ENCODE peak calls at places on chromosomes 7 and 10, in five cellular contexts. N is osteoblast, G is esophagus muscularis mucosa, Y is GM12865, O is BE2C. I is an unnamed sample.

GRCh38 chr10:122044045-122044661 is 55.2 kb downstream of the TACC2 start:
- DNase-seq in N (no peak), O (no peak), G (no peak), Y (no peak), I (no peak)

GRCh38 chr7:41817386-41817785 is 114.5 kb upstream of the INHBA start:
- DNase-seq in N (peak), Y (peak), G (no peak), O (no peak), I (no peak)

GRCh38 chr7:63041786-63042185 is 956.9 kb upstream of the ZNF722 start:
- DNase-seq in N (no peak), Y (no peak), O (no peak), G (no peak), I (no peak)

GRCh38 chr7:39083781-39084180 is 106.1 kb downstream of the POU6F2 start:
- DNase-seq in O (no peak), Y (no peak), N (no peak), G (no peak), I (no peak)

GRCh38 chr10:22784668-22785067 is 70.3 kb upstream of the PIP4K2A start:
- DNase-seq in N (no peak), G (no peak), O (no peak), Y (no peak), I (no peak)

GRCh38 chr7:80361948-80362347 is 149.9 kb downstream of the GNAT3 start:
- DNase-seq in G (no peak), Y (no peak), O (no peak), N (no peak), I (no peak)

GRCh38 chr7:55440040-55440690 is 75.0 kb downstream of the LANCL2 start:
- DNase-seq in G (no peak), O (no peak), N (no peak), Y (no peak), I (no peak)

GRCh38 chr7:108181073-108181985 is 51.2 kb upstream of the LAMB4 start:
- DNase-seq in O (no peak), G (no peak), N (no peak), Y (peak), I (peak)

GRCh38 chr7:81810448-81811155 is 40.8 kb upstream of the HGF start:
- DNase-seq in O (no peak), G (no peak), N (peak), Y (no peak), I (no peak)

GRCh38 chr7:53541467-53541866 is 506.0 kb downstream of the POM121L12 start:
- DNase-seq in N (no peak), O (peak), Y (no peak), G (no peak), I (no peak)

GRCh38 chr10:94963901-94964300 is 25.4 kb downstream of the CYP2C9 start:
- DNase-seq in Y (peak), O (no peak), N (no peak), G (no peak), I (peak)

GRCh38 chr7:95433129-95433528 is 1.7 kb downstream of the PON2 start:
- DNase-seq in O (no peak), G (no peak), N (no peak), Y (no peak), I (no peak)

DNA sequence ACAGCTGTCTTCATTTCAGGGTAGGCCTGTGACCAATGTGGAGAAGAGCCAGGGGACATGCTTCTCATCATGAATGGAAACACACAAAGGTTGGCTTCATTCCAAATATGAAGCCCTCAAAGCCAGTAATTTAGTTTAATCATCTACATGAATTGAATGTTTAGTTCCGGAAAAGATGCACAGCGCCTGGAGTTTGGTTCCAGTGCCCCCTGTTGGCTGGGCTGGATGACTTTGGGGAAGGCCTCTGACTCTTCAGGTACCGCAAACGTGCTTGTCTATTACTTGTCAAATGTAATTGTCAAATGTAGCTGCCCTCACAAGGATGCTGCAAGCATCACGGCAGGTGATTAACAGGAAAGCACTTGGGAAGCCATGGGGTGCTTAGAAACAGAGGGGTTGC is 130.7 kb downstream of the ADRA2A start:
- DNase-seq in N (no peak), Y (peak), G (peak), O (peak), I (no peak)
- TF ChIP-seq CTCF in N (peak), Y (peak), G (no peak), O (peak), I (no peak)

DNA sequence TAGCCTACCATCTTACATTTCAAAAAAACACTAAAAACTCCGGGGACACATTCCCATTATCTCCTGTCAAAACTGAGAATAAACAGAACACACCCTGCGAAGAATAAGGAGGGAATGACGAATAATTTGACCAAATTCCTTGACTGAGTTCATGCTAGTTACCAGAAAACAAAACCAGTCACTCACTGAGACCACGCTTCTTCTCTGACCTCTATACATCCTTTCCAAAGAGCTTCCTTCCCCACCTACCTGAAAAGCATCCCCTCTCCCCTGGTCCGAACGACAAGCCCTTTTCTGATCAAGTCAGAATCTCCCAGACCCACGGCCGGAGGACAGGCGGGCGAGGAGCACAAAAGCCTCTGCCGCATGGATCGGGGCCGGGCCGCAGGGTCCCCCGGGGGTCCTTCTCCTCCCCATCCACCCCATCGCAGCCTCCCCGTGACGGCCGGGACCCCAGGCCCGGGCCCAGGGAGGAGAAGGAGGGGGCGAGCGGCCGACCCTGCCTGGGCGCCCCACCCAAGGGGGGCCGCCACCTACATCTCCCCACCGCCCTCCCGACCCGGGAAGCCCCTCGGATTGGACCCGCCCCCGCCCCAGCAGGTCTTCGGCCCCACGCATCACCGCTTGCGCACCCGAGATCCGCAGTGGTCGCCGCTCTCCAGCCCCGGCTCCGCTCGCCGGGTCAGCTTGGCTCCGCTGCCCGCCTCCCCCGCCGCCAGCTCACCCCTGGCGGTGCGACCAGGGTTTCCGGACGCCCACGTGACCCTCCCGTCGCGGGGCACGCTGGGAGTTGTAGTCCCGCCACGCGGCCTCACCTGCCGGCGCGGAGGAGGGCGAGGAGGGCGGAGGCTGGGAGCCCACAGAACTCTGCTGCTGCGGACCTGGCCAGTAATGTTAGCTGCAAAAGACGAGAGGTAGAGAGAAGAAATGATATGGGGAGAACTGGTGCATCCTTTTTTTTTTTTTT is at the start of gene SLC37A3:
- DNase-seq in Y (peak), O (peak), N (peak), G (peak), I (peak)
- TF ChIP-seq CTCF in Y (no peak), O (no peak), N (no peak), G (no peak), I (no peak)

GRCh38 chr7:73343671-73344380 is 15.9 kb downstream of the FKBP6 start:
- DNase-seq in G (no peak), N (peak), Y (no peak), O (no peak), I (no peak)

GRCh38 chr7:73341877-73342276 is 13.9 kb downstream of the FKBP6 start:
- DNase-seq in Y (peak), N (peak), G (no peak), O (no peak), I (no peak)

GRCh38 chr7:73340514-73340913 is 12.6 kb downstream of the FKBP6 start:
- DNase-seq in N (no peak), G (no peak), O (no peak), Y (no peak), I (no peak)

GRCh38 chr7:73345538-73345937 is 17.6 kb downstream of the FKBP6 start:
- DNase-seq in Y (no peak), N (no peak), O (no peak), G (no peak), I (no peak)

DNA sequence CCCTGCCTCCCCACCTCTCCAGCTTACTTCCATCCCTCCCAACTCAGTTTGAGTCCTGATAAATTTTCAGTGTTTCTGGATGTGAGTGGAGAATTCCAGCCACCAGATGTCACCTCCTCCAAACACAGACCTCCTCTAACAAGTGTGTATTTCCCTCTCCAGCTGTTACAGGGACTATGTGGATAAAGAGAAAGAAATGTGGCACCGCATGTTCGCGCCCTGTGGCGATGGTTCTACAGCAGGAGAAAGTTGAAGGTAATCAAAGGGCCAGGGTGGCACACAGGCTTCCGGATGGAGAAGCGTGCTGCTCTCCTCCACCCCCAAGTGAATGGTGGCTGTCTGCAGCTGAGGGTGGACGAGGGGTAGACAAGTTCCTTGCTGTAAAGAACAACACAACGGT is 14.7 kb downstream of the FKBP6 start:
- DNase-seq in N (peak), Y (no peak), O (peak), G (no peak), I (no peak)
- TF ChIP-seq CTCF in N (peak), Y (no peak), O (peak), G (peak), I (no peak)

GRCh38 chr10:129972145-129972965 is 8.3 kb upstream of the EBF3 start:
- DNase-seq in N (peak), O (no peak), G (no peak), Y (no peak), I (peak)

GRCh38 chr10:129972966-129973673 is 9.0 kb upstream of the EBF3 start:
- DNase-seq in Y (no peak), O (no peak), G (no peak), N (peak), I (peak)

GRCh38 chr10:129969528-129970264 is 5.6 kb upstream of the EBF3 start:
- DNase-seq in Y (no peak), N (peak), G (no peak), O (no peak), I (peak)

GRCh38 chr10:129970404-129971364 is 6.6 kb upstream of the EBF3 start:
- DNase-seq in Y (no peak), G (peak), N (peak), O (no peak), I (peak)

DNA sequence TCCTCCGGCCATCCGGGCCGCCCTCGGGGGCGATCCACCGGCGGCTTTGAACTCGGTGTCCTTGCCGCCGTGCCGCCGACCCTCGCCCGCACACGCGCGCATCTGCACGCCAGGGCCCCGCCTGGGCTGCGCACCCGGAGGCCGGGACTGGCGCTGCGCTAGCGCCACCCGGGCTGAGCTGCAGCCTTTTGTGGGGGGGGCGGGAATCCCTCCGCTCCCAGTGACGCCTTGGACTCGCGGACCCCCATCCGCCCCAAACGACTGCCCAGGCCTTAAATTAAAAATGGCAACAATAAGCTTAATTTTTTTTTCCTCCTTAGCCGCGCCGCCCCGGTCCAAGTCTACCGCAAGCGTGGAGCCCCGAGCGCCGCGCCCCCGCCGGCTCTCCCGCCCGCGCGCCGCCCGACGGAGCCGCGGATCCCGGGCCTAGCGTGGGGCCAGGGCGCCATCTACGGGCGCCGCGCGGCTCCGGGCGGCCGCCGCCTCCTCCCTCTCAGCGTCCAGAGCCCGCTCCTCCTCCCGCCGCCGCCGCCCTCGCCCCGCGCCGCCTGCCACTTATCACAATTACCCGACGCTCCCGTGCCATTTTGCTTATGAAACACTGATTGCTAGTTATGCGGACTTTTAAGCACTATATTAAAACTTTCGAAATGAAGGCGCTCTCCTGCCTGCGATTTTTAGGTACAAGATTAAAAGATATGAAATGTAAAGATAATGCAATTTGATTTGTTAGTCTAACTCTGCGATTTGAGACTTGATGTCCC is 7.5 kb upstream of the EBF3 start:
- DNase-seq in Y (peak), O (peak), N (peak), G (peak), I (peak)
- TF ChIP-seq CTCF in Y (peak), O (peak), N (peak), G (peak), I (peak)

GRCh38 chr7:122942765-122943164 is 52.7 kb downstream of the TAS2R16 start:
- DNase-seq in Y (no peak), O (no peak), N (no peak), G (no peak), I (no peak)
- TF ChIP-seq CTCF in Y (no peak), O (no peak), N (no peak), G (no peak), I (no peak)

DNA sequence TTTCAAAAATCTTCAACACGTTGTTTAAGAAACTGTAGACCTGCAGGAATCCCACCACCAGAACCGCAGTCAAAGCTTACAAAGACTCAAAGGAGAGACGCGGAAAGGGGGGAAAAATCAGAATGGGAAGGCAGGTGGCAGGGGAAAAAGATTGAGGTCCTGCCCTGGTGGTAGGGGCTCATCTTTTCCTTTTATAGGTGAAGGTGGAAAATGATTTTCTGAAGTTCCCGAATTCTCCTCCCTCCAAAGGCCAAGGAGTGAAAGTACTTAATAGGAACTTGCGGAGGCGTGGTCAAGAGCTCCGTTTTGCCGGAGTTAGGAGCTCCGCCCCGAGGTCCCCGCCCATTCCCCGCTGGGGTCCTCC is 729 bp downstream of the BBIP1 start:
- DNase-seq in N (no peak), Y (no peak), O (peak), G (peak), I (no peak)
- TF ChIP-seq CTCF in N (no peak), Y (no peak), O (no peak), G (no peak), I (no peak)

GRCh38 chr10:26728957-26729356 is 31.5 kb downstream of the PDSS1 start:
- DNase-seq in N (no peak), Y (no peak), G (no peak), O (no peak), I (no peak)
- TF ChIP-seq CTCF in N (peak), Y (peak), G (no peak), O (no peak), I (peak)

DNA sequence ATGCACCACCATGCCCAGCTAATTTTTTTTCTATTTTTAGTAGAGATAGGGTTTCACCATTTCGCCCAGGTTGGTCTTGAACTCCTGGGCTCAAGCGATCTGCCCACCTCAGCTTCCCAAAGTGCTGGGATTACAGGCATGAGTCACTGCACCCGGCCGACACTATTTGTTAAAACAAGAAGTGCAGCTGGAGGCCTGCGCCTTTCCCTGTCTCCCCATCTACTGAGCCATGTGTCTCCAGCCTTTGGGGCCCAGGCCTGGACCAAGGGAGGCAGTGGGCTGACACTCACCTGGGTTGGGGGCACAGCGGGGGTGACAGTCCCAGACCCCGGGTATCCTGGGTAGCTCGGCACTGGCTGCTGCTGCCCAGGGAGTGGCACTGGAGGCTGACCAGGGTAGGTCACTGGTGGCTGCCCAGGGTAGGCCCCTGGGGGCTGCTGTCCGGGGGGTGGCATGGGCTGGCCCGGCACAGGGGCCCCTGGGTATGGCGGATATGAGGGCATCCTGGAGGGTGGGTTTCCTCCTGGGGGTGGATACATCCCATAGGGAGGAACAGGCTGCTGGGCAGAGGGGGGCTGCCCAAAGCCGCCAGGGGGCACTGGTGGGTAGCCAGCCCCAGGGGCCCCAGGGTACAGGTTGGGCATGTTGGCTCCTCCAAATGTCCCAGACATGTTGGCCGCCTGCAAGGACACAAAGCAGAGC is 36.3 kb downstream of the PLAC9 start:
- DNase-seq in Y (peak), N (no peak), G (no peak), O (no peak), I (peak)
- TF ChIP-seq CTCF in Y (peak), N (no peak), G (no peak), O (no peak), I (peak)

GRCh38 chr7:74582447-74583039 is 75.0 kb upstream of the GTF2I start:
- DNase-seq in Y (no peak), O (no peak), G (no peak), N (no peak), I (no peak)

GRCh38 chr7:74583630-74584029 is 73.9 kb upstream of the GTF2I start:
- DNase-seq in G (no peak), N (no peak), O (no peak), Y (no peak), I (no peak)

GRCh38 chr7:74586258-74587200 is 71.0 kb upstream of the GTF2I start:
- DNase-seq in O (peak), G (no peak), Y (no peak), N (no peak), I (no peak)

GRCh38 chr7:74585844-74586243 is 71.7 kb upstream of the GTF2I start:
- DNase-seq in Y (no peak), O (no peak), N (peak), G (no peak), I (no peak)

GRCh38 chr7:74584160-74584954 is 73.2 kb upstream of the GTF2I start:
- DNase-seq in N (no peak), Y (no peak), G (no peak), O (no peak), I (no peak)
- TF ChIP-seq CTCF in N (no peak), Y (no peak), G (no peak), O (peak), I (no peak)

GRCh38 chr7:46129831-46130230 is 208.8 kb upstream of the IGFBP3 start:
- DNase-seq in O (no peak), N (no peak), G (no peak), Y (no peak), I (no peak)
- TF ChIP-seq CTCF in O (no peak), N (no peak), G (no peak), Y (no peak), I (no peak)

I was measured in GM13976.